ENCODE peak calls at places on chromosomes 5 and 9, in four cellular contexts. I is H54, J is GM12891, U is breast epithelium. O is an unnamed sample.
A peak's percentile ranks its signal among the peaks of the same experiment; 100 is the strongest.

GRCh38 chr9:20427359-20427758 is 194.9 kb downstream of the MLLT3 start:
- DNase-seq in I (no peak), J (no peak), U (no peak), O (no peak)

GRCh38 chr5:79975422-79975821 is 15.6 kb downstream of the MTX3 start:
- DNase-seq in I (no peak), J (no peak), U (no peak), O (no peak)

GRCh38 chr5:151592855-151593408 is 1.8 kb upstream of the FAT2 start:
- DNase-seq in I (no peak), J (no peak), U (no peak), O (no peak)

GRCh38 chr5:145941096-145941676 is 4.8 kb downstream of the SH3RF2 start:
- DNase-seq in I (no peak), J (no peak), U (no peak), O (no peak)

GRCh38 chr9:114290561-114290986 is 32.3 kb upstream of the ORM1 start:
- DNase-seq in I (no peak), J (no peak), U (peak; percentile 38), O (no peak)

GRCh38 chr5:176533894-176534611 is 3.1 kb downstream of the RNF44 start:
- DNase-seq in I (no peak), J (no peak), U (no peak), O (peak; percentile 51)

GRCh38 chr9:99998266-99998665 is 91.8 kb downstream of the STX17 start:
- DNase-seq in I (no peak), J (no peak), U (no peak), O (no peak)

GRCh38 chr5:151005975-151006576 is 14.3 kb upstream of the GPX3 start:
- DNase-seq in I (no peak), J (no peak), U (peak; percentile 62), O (no peak)

GRCh38 chr5:135007305-135007704 is 26.7 kb downstream of the PITX1 start:
- DNase-seq in I (no peak), J (no peak), U (no peak), O (no peak)

GRCh38 chr5:125668904-125669303 is 754.3 kb upstream of the GRAMD2B start:
- DNase-seq in I (no peak), J (no peak), U (no peak), O (no peak)

GRCh38 chr5:115815006-115815692 is 1.3 kb downstream of the CDO1 start:
- DNase-seq in I (no peak), J (no peak), U (no peak), O (no peak)

GRCh38 chr9:122684851-122685250 is 9.9 kb downstream of the OR1L3 start:
- DNase-seq in I (no peak), J (no peak), U (no peak), O (no peak)
- TF ChIP-seq POLR2A in I (no peak), J (no peak), U (no peak), O (no peak)

DNA sequence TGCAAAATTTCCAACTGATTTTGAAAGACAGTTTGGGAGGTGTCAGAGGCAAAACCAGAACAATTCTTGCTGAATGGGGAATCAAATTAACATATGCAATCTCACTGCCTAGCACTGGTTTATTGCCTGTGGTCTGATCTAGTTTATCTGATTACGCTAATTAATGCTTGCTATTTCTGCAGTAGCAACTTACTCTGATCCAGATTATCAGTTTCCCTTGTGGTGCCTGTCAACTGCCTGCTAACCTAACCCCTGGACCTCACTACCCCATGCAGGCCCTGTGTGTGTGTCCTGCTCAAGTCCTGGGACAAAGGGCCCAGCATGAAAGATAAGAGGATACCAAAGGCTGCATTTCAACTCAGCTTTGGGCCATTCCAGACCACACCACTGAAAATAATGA is 40.3 kb downstream of the CCDC125 start:
- DNase-seq in I (no peak), J (no peak), U (no peak), O (no peak)
- TF ChIP-seq POLR2A in I (no peak), J (no peak), U (no peak), O (no peak)

GRCh38 chr9:95508242-95508967 is 8.4 kb downstream of the PTCH1 start:
- DNase-seq in I (no peak), J (no peak), U (no peak), O (no peak)
- TF ChIP-seq POLR2A in I (no peak), J (no peak), U (no peak), O (no peak)

GRCh38 chr9:129814432-129815223 is 9.3 kb downstream of the TOR1A start:
- DNase-seq in I (no peak), J (no peak), U (no peak), O (no peak)
- TF ChIP-seq POLR2A in I (no peak), J (peak; percentile 10), U (no peak), O (no peak)

GRCh38 chr5:172444626-172445365 is 9.5 kb downstream of the SH3PXD2B start:
- DNase-seq in I (no peak), J (no peak), U (no peak), O (no peak)

GRCh38 chr5:172442592-172442991 is 11.7 kb downstream of the SH3PXD2B start:
- DNase-seq in I (no peak), J (no peak), U (no peak), O (no peak)

GRCh38 chr5:172444110-172444510 is 10.2 kb downstream of the SH3PXD2B start:
- DNase-seq in I (no peak), J (no peak), U (no peak), O (no peak)

GRCh38 chr5:172441262-172441751 is 13.0 kb downstream of the SH3PXD2B start:
- DNase-seq in I (no peak), J (no peak), U (no peak), O (no peak)

DNA sequence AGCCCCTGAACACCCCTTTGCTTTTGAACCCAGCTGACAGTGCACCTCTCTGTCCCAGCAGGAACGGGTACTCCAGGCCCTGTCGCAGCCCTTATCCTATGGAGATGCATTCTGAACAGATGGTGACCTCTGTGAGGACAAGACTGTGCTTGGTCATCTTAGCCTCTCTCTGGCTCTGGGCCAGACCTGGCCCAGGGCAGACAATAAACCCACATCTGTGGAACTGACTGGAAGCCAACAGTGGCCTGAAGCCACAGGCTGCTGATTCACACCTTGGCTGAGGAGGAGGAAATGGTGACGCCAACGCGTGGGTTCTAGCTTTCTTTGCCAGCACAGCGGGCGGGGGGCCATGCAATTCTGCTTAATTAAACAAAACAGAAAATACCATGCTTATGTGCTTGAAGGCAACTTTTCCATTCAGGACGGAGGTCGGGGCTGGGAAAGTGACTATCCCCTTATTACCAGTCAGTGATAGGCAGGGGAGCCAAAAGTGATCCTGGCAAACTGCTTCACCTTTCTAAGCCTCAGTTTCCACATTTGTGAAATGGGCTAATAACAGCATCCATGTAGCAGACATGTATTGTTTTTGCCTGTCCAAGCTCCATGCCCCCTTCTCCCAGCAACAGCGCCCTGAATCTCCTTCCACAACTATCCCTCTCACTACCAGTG is 10.8 kb downstream of the SH3PXD2B start:
- DNase-seq in I (peak; percentile 70), J (no peak), U (peak; percentile 76), O (no peak)
- TF ChIP-seq POLR2A in I (no peak), J (no peak), U (no peak), O (no peak)

GRCh38 chr9:136849038-136849959 is at the start of gene PHPT1:
- DNase-seq in I (peak; percentile 100), J (peak; percentile 100), U (peak; percentile 99), O (peak; percentile 100)
- TF ChIP-seq POLR2A in I (peak; percentile 61), J (peak; percentile 88), U (peak; percentile 87), O (peak; percentile 86)

GRCh38 chr5:43121565-43122484 is 1.1 kb downstream of the ZNF131 start:
- DNase-seq in I (peak; percentile 40), J (no peak), U (no peak), O (no peak)
- TF ChIP-seq POLR2A in I (peak; percentile 44), J (no peak), U (no peak), O (peak; percentile 18)

GRCh38 chr9:126860757-126861466 is 473 bp downstream of the ZBTB34 start:
- DNase-seq in I (peak; percentile 65), J (peak; percentile 29), U (no peak), O (no peak)
- TF ChIP-seq POLR2A in I (no peak), J (no peak), U (no peak), O (no peak)

DNA sequence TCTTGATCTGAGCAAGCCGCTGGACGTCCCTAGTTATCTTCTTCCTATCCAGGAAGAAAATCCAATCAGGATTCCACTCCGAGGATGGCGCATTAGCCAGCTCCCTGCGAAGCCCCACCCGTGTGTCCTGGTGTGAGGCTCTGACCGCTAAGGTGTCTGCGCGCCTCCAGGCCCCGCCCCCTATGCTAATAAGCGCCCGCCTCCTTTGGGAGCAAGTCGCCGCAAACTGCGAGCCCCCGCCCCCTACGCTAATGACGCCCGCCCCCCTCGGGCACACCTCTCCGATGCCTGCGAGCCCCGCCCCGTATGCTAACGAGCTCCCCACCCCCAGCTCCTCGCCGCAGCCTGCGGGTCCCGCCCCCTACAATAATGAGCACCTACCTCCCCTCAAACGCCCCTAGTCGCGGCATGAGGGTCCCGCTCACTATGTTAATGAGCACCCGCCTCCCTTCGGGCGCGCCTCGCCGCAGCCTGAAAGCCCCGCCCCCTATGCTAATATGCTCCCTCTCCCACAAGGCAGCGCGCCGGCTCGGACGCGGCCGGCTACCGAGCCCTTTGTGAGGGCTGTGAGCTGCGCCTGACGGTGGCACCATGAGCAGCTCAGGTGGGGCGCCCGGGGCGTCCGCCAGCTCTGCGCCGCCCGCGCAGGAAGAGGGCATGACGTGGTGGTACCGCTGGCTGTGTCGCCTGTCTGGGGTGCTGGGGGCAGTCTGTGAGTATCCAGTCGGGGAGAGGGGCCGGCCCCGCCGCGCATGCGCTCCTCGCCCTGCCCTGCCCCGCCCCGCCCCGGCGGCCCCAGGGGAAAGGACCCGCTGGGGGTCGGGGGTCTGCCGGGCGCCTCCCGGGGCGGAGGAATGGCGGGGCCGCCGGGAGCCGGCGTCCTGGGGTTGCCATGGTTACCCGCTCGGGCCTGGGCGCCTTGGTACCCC is at the start of gene CACFD1:
- DNase-seq in I (peak; percentile 100), J (peak; percentile 98), U (peak; percentile 98), O (peak; percentile 99)
- TF ChIP-seq POLR2A in I (peak; percentile 53), J (no peak), U (no peak), O (peak; percentile 59)